ENCODE peak calls at places on chromosome 16, in seven cellular contexts. Q is IMR-90, A is mesendoderm, G is H9, M is mesenchymal stem cell, Z is H1, U is trophoblast cell. J is an unnamed sample.

GRCh38 chr16:76910931-76911330 is 280.1 kb upstream of the MON1B start:
- DNase-seq in Q (peak), A (no peak), G (no peak), M (peak), Z (no peak), U (peak), J (no peak)

GRCh38 chr16:85144026-85144915 is 32.0 kb upstream of the CIBAR2 start:
- DNase-seq in Q (no peak), A (peak), G (no peak), M (no peak), Z (no peak), U (peak), J (no peak)

GRCh38 chr16:31130899-31131298 is 4.6 kb downstream of the PRSS8 start:
- DNase-seq in Q (no peak), A (peak), G (peak), M (no peak), Z (peak), U (peak), J (no peak)

GRCh38 chr16:15518412-15519351 is 84.3 kb downstream of the BMERB1 start:
- DNase-seq in Q (peak), A (peak), G (no peak), M (peak), Z (no peak), U (no peak), J (no peak)

GRCh38 chr16:81466351-81466960 is 21.8 kb downstream of the CMIP start:
- DNase-seq in Q (peak), A (no peak), G (no peak), M (no peak), Z (no peak), U (no peak), J (no peak)

GRCh38 chr16:75075688-75076268 is 40.8 kb downstream of the LDHD start:
- DNase-seq in Q (no peak), A (no peak), G (no peak), M (no peak), Z (no peak), U (no peak), J (no peak)

GRCh38 chr16:21239646-21240045 is 6.1 kb downstream of the ANKS4B start:
- DNase-seq in Q (no peak), A (no peak), G (no peak), M (no peak), Z (no peak), U (no peak), J (no peak)

GRCh38 chr16:85645021-85645589 is 32.0 kb downstream of the GSE1 start:
- DNase-seq in Q (no peak), A (no peak), G (no peak), M (no peak), Z (no peak), U (peak), J (no peak)

GRCh38 chr16:3730161-3731125 is 13.1 kb upstream of the TRAP1 start:
- DNase-seq in Q (no peak), A (no peak), G (no peak), M (no peak), Z (no peak), U (no peak), J (no peak)

GRCh38 chr16:2856061-2856670 is 1.8 kb downstream of the PRSS22 start:
- DNase-seq in Q (no peak), A (peak), G (peak), M (no peak), Z (peak), U (peak), J (no peak)

DNA sequence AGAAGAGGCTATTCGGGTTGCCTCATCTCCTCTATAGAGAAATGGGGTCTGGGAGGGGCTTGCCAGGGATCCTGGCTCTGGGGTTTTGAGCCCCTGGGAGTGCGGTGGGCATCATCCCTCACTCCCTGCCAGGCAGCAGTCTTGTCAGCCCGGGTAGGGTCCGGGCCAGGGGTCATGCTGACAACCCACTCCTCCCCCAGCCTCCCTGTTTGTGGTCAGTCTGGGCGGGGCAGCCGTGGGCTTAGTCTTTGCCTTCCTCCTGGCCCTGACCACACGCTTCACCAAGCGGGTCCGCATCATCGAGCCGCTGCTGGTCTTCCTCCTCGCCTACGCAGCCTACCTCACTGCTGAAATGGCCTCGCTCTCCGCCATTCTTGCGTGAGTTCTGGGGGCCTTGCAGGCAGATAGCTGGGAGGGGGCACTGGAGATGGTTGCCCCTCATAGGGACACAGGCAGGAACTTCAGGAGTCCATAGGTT is 6.8 kb downstream of the SLC9A5 start:
- DNase-seq in Q (no peak), A (no peak), G (no peak), M (no peak), Z (no peak), U (no peak), J (no peak)
- H3K18ac ChIP-seq in Q (no peak), A (no peak), G (no peak), M (no peak), Z (no peak), U (no peak), J (no peak)

GRCh38 chr16:19588661-19589060 is 33.2 kb downstream of the VPS35L start:
- DNase-seq in Q (no peak), A (no peak), G (no peak), M (no peak), Z (no peak), U (peak), J (no peak)

GRCh38 chr16:19589771-19590302 is 34.3 kb downstream of the VPS35L start:
- DNase-seq in Q (peak), A (no peak), G (no peak), M (peak), Z (no peak), U (peak), J (no peak)

GRCh38 chr16:19583665-19584300 is 28.3 kb downstream of the VPS35L start:
- DNase-seq in Q (peak), A (peak), G (no peak), M (peak), Z (no peak), U (no peak), J (peak)

DNA sequence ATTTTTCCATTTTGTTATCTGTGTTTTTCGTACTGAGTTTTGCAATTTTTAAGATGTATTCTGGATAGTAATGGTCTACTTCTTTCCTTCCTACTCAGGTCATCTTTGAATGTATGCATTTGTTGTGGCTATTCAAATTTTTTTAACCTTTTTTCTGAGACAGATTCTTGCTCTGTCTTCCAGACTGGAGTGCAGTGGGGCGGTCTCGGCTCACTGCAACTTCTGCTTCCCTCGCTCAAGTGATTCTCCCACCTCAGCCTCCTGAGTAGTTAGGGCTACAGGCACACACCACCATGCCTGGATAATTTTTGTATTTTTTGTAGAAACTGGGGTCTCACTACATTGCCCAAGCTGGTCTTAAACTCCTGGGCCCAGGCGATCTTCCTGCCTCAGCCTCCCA is 33.6 kb downstream of the VPS35L start:
- DNase-seq in Q (no peak), A (no peak), G (no peak), M (peak), Z (no peak), U (no peak), J (no peak)
- H2BK120ac ChIP-seq in Q (peak), A (no peak), G (no peak), M (no peak), Z (no peak), U (no peak), J (no peak)

GRCh38 chr16:55061126-55061525 is 130.5 kb downstream of the IRX5 start:
- DNase-seq in Q (no peak), A (no peak), G (no peak), M (no peak), Z (no peak), U (no peak), J (no peak)
- H3K18ac ChIP-seq in Q (no peak), A (no peak), G (no peak), M (no peak), Z (no peak), U (no peak), J (no peak)

GRCh38 chr16:66950437-66950836 is 10.6 kb upstream of the CES3 start:
- DNase-seq in Q (no peak), A (no peak), G (no peak), M (no peak), Z (no peak), U (no peak), J (no peak)
- H2BK120ac ChIP-seq in Q (no peak), A (no peak), G (no peak), M (no peak), Z (no peak), U (no peak), J (no peak)

GRCh38 chr16:66650707-66651473 is 45.7 kb downstream of the CMTM4 start:
- DNase-seq in Q (peak), A (peak), G (peak), M (peak), Z (peak), U (peak), J (peak)

GRCh38 chr16:66649167-66649566 is 44.7 kb downstream of the CMTM3 start:
- DNase-seq in Q (no peak), A (no peak), G (no peak), M (no peak), Z (no peak), U (no peak), J (no peak)

GRCh38 chr16:66651474-66651765 is 45.1 kb downstream of the CMTM4 start:
- DNase-seq in Q (no peak), A (peak), G (no peak), M (no peak), Z (no peak), U (peak), J (no peak)

GRCh38 chr16:66649636-66650205 is 45.2 kb downstream of the CMTM3 start:
- DNase-seq in Q (no peak), A (no peak), G (no peak), M (no peak), Z (no peak), U (no peak), J (no peak)

GRCh38 chr16:66647866-66648265 is 43.4 kb downstream of the CMTM3 start:
- DNase-seq in Q (no peak), A (no peak), G (no peak), M (no peak), Z (no peak), U (no peak), J (no peak)
- H3K18ac ChIP-seq in Q (no peak), A (no peak), G (no peak), M (no peak), Z (no peak), U (no peak), J (no peak)

DNA sequence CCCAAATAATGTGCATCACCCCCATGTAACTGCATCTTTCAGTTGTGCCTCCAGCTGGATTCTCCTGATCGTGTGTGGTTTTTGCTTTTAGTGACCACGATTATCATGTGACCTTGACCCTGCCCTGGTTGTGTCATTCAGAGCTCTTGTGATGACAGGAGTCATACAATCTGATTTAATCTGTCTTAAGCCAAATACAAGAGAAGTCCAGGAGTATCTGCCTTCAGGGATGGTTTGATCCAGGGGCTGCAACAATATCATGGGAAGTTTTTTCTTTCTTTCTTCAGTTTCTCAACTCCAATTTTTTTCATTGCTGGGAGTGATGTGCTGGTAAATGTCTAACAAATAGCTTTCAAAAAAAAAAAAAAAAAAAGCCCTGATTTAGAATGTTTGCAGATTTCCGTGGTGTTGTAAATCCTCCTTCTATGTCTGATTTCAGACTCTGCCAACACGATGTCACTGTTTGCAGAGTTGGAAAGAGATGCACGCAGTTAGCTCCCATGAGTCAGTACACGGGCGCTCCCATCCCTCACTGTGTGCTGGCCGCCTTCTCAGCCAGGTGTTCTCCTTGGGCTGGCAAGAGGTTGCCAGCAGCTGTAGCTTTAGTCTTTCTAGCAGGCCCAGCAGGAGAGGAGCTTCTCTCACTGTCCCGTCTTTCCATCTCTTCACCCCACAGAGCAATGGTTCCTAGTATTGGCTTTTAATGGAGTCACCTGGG is 229.7 kb downstream of the SNX29 start:
- DNase-seq in Q (no peak), A (no peak), G (no peak), M (no peak), Z (no peak), U (no peak), J (no peak)
- H2BK120ac ChIP-seq in Q (no peak), A (no peak), G (no peak), M (no peak), Z (no peak), U (no peak), J (no peak)